ENCODE peak calls at places on chromosome 13, in four cellular contexts. Y is upper lobe of right lung; S is CD8-positive, alpha-beta T cell; C is activated T-cell treated with anti-CD3 and anti-CD28 coated beads, Interleukin-2, amount 50 U/mL, for 4 hours. A is an unnamed sample.

GRCh38 chr13:42116225-42116624 is 67.8 kb downstream of the DGKH start:
- ATAC-seq in Y (no peak), C (no peak), S (no peak), A (no peak)

GRCh38 chr13:109408596-109409382 is 377.6 kb downstream of the IRS2 start:
- ATAC-seq in S (no peak), C (no peak), Y (peak), A (no peak)

GRCh38 chr13:24763596-24764275 is at the start of gene RNF17:
- ATAC-seq in C (no peak), Y (no peak), S (no peak), A (no peak)

GRCh38 chr13:33744589-33745369 is 73.2 kb upstream of the RFC3 start:
- ATAC-seq in C (no peak), S (peak), Y (peak), A (no peak)

GRCh38 chr13:113327766-113328391 is 30.8 kb downstream of the LAMP1 start:
- ATAC-seq in C (peak), S (no peak), Y (peak), A (no peak)

GRCh38 chr13:43368003-43368402 is 344.6 kb downstream of the DNAJC15 start:
- ATAC-seq in S (peak), Y (peak), C (peak), A (peak)

GRCh38 chr13:108156749-108157148 is 58.6 kb downstream of the LIG4 start:
- ATAC-seq in Y (no peak), S (no peak), C (no peak), A (no peak)

GRCh38 chr13:108643646-108644353 is 14.4 kb downstream of the MYO16 start:
- ATAC-seq in Y (peak), S (no peak), C (no peak), A (no peak)

GRCh38 chr13:49356224-49356623 is 87.6 kb downstream of the CAB39L start:
- ATAC-seq in C (no peak), Y (no peak), S (no peak), A (no peak)

GRCh38 chr13:112744306-112745021 is 54.6 kb downstream of the ATP11A start:
- ATAC-seq in Y (peak), S (no peak), C (no peak), A (no peak)

GRCh38 chr13:27309967-27310598 is 39.5 kb downstream of the RASL11A start:
- ATAC-seq in C (no peak), Y (no peak), S (no peak), A (no peak)